ENCODE peak calls at places on chromosomes 2 and 18, in nine cellular contexts. P, N, Q, J, R, G, A, M and C are unnamed samples. For H3K27me3 and H3K4me1, the result is how much of the 10 kb centered on the place peaks cover.

GRCh38 chr2:97769308-97769707 is 55.9 kb downstream of the ZAP70 start:
- DNase-seq in G (no peak), P (no peak), J (no peak), M (no peak), Q (no peak), A (no peak), R (no peak), N (no peak), C (no peak)

GRCh38 chr2:98787700-98788099 is 56.8 kb upstream of the MGAT4A start:
- DNase-seq in A (no peak), R (no peak), M (no peak), P (no peak), G (no peak), Q (no peak), J (no peak), N (no peak), C (no peak)

GRCh38 chr2:133711226-133711625 is 143.0 kb upstream of the NCKAP5 start:
- DNase-seq in M (no peak), R (no peak), A (no peak), P (peak), N (no peak), J (peak), G (no peak), Q (no peak), C (no peak)

GRCh38 chr2:66568650-66569300 is 133.8 kb downstream of the MEIS1 start:
- DNase-seq in R (no peak), Q (no peak), G (no peak), N (no peak), A (no peak), P (no peak), M (no peak), J (no peak), C (no peak)

GRCh38 chr2:98474979-98475632 is 30.4 kb downstream of the INPP4A start:
- DNase-seq in P (no peak), A (no peak), Q (no peak), R (no peak), J (no peak), N (no peak), M (no peak), G (no peak), C (no peak)

GRCh38 chr2:170917957-170918356 is 11.1 kb upstream of the GORASP2 start:
- DNase-seq in J (no peak), A (no peak), R (no peak), M (no peak), Q (no peak), P (no peak), G (no peak), N (no peak), C (no peak)

GRCh38 chr2:101329026-101329425 is 20.5 kb upstream of the RNF149 start:
- DNase-seq in M (no peak), P (no peak), A (peak), Q (no peak), N (no peak), R (no peak), G (no peak), J (no peak), C (no peak)

GRCh38 chr2:229343661-229344060 is 72.6 kb upstream of the PID1 start:
- DNase-seq in Q (no peak), R (no peak), G (no peak), J (peak), P (no peak), A (no peak), N (no peak), M (no peak), C (no peak)

GRCh38 chr2:156038021-156038420 is 294.5 kb downstream of the NR4A2 start:
- DNase-seq in A (no peak), M (no peak), N (no peak), J (no peak), Q (no peak), P (no peak), R (no peak), G (no peak), C (no peak)

GRCh38 chr2:79040967-79041582 is 15.6 kb downstream of the REG3G start:
- DNase-seq in A (no peak), Q (peak), N (peak), J (peak), P (peak), R (no peak), G (no peak), M (no peak), C (no peak)

GRCh38 chr2:234603619-234604018 is 106.7 kb upstream of the ARL4C start:
- DNase-seq in R (no peak), P (no peak), N (no peak), G (no peak), M (no peak), Q (no peak), J (no peak), A (no peak), C (no peak)

GRCh38 chr2:144553379-144553778 is 33.5 kb upstream of the ZEB2 start:
- DNase-seq in G (no peak), N (no peak), A (no peak), J (no peak), R (peak), M (no peak), P (no peak), Q (no peak), C (no peak)

GRCh38 chr18:37607281-37607680 is 41.7 kb upstream of the CELF4 start:
- DNase-seq in R (no peak), Q (no peak), A (no peak), J (no peak), N (no peak), M (no peak), G (no peak), P (no peak), C (no peak)

GRCh38 chr18:33906046-33906445 is 318.7 kb downstream of the NOL4 start:
- DNase-seq in M (no peak), N (no peak), Q (no peak), G (no peak), P (no peak), A (no peak), R (no peak), J (no peak), C (no peak)

GRCh38 chr18:79919089-79919488 is 32.4 kb downstream of the SLC66A2 start:
- DNase-seq in J (no peak), A (no peak), Q (no peak), P (no peak), N (no peak), M (peak), G (peak), R (no peak), C (no peak)

GRCh38 chr18:961644-962355 is 57.1 kb downstream of the ADCYAP1 start:
- DNase-seq in Q (no peak), M (no peak), J (peak), P (peak), G (no peak), A (peak), N (no peak), R (peak), C (peak)

GRCh38 chr2:131055169-131056065 is 37.8 kb downstream of the FAM168B start:
- DNase-seq in J (no peak), N (no peak), A (no peak), P (no peak), Q (no peak), R (no peak), M (no peak), G (no peak), C (no peak)

GRCh38 chr2:142095647-142096046 is 35.2 kb downstream of the LRP1B start:
- DNase-seq in M (no peak), N (no peak), P (no peak), G (no peak), Q (no peak), R (no peak), A (no peak), J (no peak), C (no peak)

GRCh38 chr18:62838475-62839098 is 123.2 kb downstream of the PHLPP1 start:
- DNase-seq in G (no peak), R (no peak), M (no peak), P (no peak), Q (no peak), J (peak), A (no peak), N (no peak), C (no peak)

GRCh38 chr2:9648821-9649220 is 18.0 kb upstream of the YWHAQ start:
- DNase-seq in G (no peak), R (no peak), P (no peak), A (no peak), J (no peak), N (peak), Q (no peak), M (no peak), C (no peak)

GRCh38 chr18:35964319-35964718 is 8.2 kb upstream of the RMP24 start:
- DNase-seq in P (no peak), G (no peak), R (no peak), J (no peak), Q (no peak), A (no peak), N (no peak), M (no peak), C (no peak)

GRCh38 chr2:202703091-202703490 is 68.3 kb downstream of the FAM117B start:
- DNase-seq in N (no peak), Q (no peak), A (no peak), J (no peak), G (no peak), R (no peak), M (no peak), P (no peak), C (no peak)

GRCh38 chr2:27290571-27290970 is 8.3 kb downstream of the TRIM54 start:
- DNase-seq in G (no peak), P (no peak), J (no peak), R (no peak), N (no peak), Q (no peak), A (no peak), M (no peak), C (no peak)

GRCh38 chr2:232521098-232521497 is 910 bp downstream of the PRSS56 start:
- DNase-seq in M (no peak), R (no peak), J (no peak), N (no peak), Q (no peak), G (no peak), P (no peak), A (no peak), C (no peak)
- H3K27me3 ChIP-seq in M (half or more), R (half or more), J (under half), N (under half), Q (under half), G (under half), P (half or more), A (under half), C (half or more)

GRCh38 chr2:70784320-70784719 is 6.1 kb downstream of the FIGLA start:
- DNase-seq in N (no peak), R (no peak), M (no peak), J (no peak), Q (no peak), G (no peak), P (no peak), A (no peak), C (no peak)

GRCh38 chr2:70790079-70790963 is at the start of gene FIGLA:
- DNase-seq in P (peak), G (no peak), Q (no peak), R (no peak), A (no peak), M (no peak), N (no peak), J (peak), C (no peak)

GRCh38 chr2:70785137-70785911 is 5.1 kb downstream of the FIGLA start:
- DNase-seq in G (no peak), J (peak), N (no peak), A (no peak), Q (no peak), P (peak), R (peak), M (no peak), C (no peak)

GRCh38 chr2:70793450-70793849 is 3.0 kb upstream of the FIGLA start:
- DNase-seq in G (no peak), M (no peak), J (no peak), Q (no peak), R (no peak), A (no peak), N (no peak), P (no peak), C (no peak)

GRCh38 chr2:70789304-70790078 is 952 bp downstream of the FIGLA start:
- DNase-seq in M (peak), R (peak), A (peak), Q (peak), N (peak), G (peak), J (peak), P (peak), C (peak)
- H3K4me3 ChIP-seq in M (peak), R (no peak), A (no peak), Q (no peak), N (no peak), G (peak), J (peak), P (no peak), C (peak)

GRCh38 chr2:24253303-24253919 is 78.6 kb downstream of the FAM228A start:
- DNase-seq in J (peak), P (no peak), G (no peak), R (no peak), M (no peak), Q (no peak), A (no peak), N (no peak), C (no peak)
- H3K4me1 ChIP-seq in J (under half), P (under half), G (under half), R (under half), M (under half), Q (under half), A (under half), N (under half), C (under half)

GRCh38 chr2:218954541-218955300 is 4.7 kb upstream of the CDK5R2 start:
- DNase-seq in N (no peak), G (no peak), M (no peak), P (no peak), Q (no peak), A (no peak), R (no peak), J (no peak), C (no peak)
- H3K27me3 ChIP-seq in N (under half), G (under half), M (under half), P (half or more), Q (under half), A (under half), R (under half), J (half or more), C (under half)

GRCh38 chr2:73989972-73990371 is 5.3 kb downstream of the TET3 start:
- DNase-seq in G (no peak), J (no peak), A (no peak), R (no peak), Q (no peak), M (no peak), P (no peak), N (no peak), C (no peak)

GRCh38 chr2:73986085-73986680 is 1.5 kb downstream of the TET3 start:
- DNase-seq in Q (no peak), G (no peak), J (no peak), M (no peak), A (peak), R (no peak), N (no peak), P (no peak), C (no peak)

GRCh38 chr2:73990531-73990930 is 5.8 kb downstream of the TET3 start:
- DNase-seq in M (no peak), A (no peak), J (no peak), R (no peak), G (no peak), P (no peak), Q (no peak), N (no peak), C (no peak)

GRCh38 chr2:73987109-73987947 is 2.6 kb downstream of the TET3 start:
- DNase-seq in P (no peak), M (peak), R (no peak), N (peak), G (peak), J (peak), Q (no peak), A (peak), C (no peak)

DNA sequence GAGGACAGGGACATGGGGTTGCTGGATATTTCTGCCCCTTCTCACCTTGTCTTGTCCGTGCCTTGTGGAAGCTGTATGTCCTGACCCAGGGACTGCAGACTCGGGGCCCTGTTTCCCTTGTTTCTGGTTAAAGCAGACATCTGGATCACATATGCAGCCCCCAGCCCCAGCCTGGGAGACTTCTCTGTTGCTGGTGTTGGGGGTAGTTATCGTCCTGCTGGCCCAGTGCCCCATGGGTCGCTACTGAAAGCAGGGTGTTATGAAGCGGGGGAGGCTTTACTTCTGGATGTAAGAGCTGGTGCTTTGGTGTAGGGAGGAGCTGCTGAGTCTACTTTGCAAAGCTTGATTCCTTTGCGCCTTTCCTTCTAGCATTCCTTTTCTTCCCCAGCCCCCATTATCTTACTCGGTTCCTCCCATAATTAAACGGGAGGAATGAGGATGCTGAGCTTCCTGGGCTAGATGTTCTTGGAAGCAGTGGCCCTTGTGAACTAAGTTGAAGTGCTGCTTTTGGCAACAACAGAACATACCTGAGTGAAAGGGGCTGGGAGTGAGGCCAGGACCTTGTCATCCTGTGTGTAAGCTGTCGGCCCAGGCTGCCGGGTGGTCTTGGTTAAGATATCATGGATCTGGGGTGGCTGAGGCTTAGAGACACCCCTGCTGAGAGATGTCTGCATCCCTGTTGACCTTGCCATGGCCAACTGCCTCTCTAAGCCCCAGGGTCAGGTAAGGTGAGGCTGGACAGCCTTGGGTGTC is 3.4 kb downstream of the TET3 start:
- DNase-seq in P (no peak), R (no peak), A (no peak), Q (no peak), N (no peak), G (peak), M (no peak), J (no peak), C (no peak)
- H3K4me3 ChIP-seq in P (peak), R (no peak), A (peak), Q (no peak), N (no peak), G (peak), M (peak), J (peak), C (peak)

GRCh38 chr18:13611616-13612110 is 114.7 kb downstream of the FAM210A start:
- DNase-seq in P (peak), J (peak), M (no peak), N (no peak), G (no peak), A (no peak), Q (no peak), R (no peak), C (peak)

GRCh38 chr18:13611058-13611615 is 115.2 kb downstream of the FAM210A start:
- DNase-seq in P (peak), J (peak), A (no peak), G (no peak), Q (no peak), N (no peak), M (no peak), R (no peak), C (peak)

GRCh38 chr18:13608791-13609552 is 117.4 kb downstream of the FAM210A start:
- DNase-seq in N (no peak), A (no peak), M (peak), G (no peak), P (no peak), Q (no peak), J (no peak), R (no peak), C (no peak)

GRCh38 chr18:13612111-13612997 is 114.0 kb downstream of the FAM210A start:
- DNase-seq in A (peak), J (no peak), P (no peak), N (no peak), G (no peak), M (no peak), R (no peak), Q (no peak), C (no peak)

GRCh38 chr18:13610517-13610916 is 115.8 kb downstream of the FAM210A start:
- DNase-seq in Q (no peak), R (no peak), P (no peak), M (peak), A (no peak), N (no peak), G (no peak), J (no peak), C (no peak)
- H3K4me1 ChIP-seq in Q (under half), R (under half), P (under half), M (under half), A (half or more), N (under half), G (under half), J (under half), C (under half)

GRCh38 chr2:172082105-172082943 is 3.0 kb upstream of the DLX1 start:
- DNase-seq in G (no peak), R (no peak), J (peak), Q (no peak), N (no peak), P (peak), A (no peak), M (no peak), C (no peak)

GRCh38 chr2:172080641-172081230 is 4.6 kb upstream of the DLX1 start:
- DNase-seq in N (no peak), M (no peak), J (no peak), G (no peak), R (no peak), P (no peak), A (peak), Q (no peak), C (no peak)

GRCh38 chr2:172079838-172080640 is 5.3 kb upstream of the DLX1 start:
- DNase-seq in G (no peak), R (no peak), A (no peak), Q (no peak), M (no peak), N (no peak), J (peak), P (no peak), C (no peak)

GRCh38 chr2:172081248-172082022 is 3.9 kb upstream of the DLX1 start:
- DNase-seq in R (no peak), G (no peak), A (peak), Q (no peak), J (peak), M (no peak), P (peak), N (no peak), C (no peak)

DNA sequence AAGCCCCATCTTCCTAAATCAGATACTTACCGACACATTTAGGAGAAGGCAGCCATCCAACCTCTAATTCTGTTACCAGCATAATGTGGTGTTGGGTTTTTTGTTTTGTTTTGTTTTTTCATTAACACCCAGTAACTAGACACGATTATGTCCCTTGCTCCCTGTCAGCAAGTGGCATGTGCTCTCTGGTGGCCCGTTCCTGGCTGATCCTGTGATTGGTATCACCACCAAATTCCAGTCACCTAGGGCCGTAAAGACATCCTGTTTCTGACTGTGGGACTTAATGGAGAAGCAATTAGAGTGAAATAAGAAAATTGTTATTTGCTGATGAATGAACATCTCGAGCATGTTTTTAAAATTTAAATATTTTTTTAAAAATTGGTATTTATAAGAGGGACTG is 5.9 kb upstream of the DLX1 start:
- DNase-seq in R (no peak), J (no peak), M (no peak), Q (no peak), G (no peak), N (no peak), P (no peak), A (no peak), C (no peak)
- H3K27me3 ChIP-seq in R (under half), J (half or more), M (half or more), Q (half or more), G (under half), N (under half), P (half or more), A (under half), C (half or more)

GRCh38 chr2:38377501-38378258 is 607 bp upstream of the ATL2 start:
- DNase-seq in M (no peak), Q (peak), A (no peak), J (peak), P (no peak), G (no peak), N (peak), R (peak), C (no peak)
- H3K4me3 ChIP-seq in M (peak), Q (peak), A (peak), J (peak), P (peak), G (peak), N (peak), R (peak), C (peak)